ENCODE peak calls at places on chromosome X, in five cellular contexts. G is renal cortical epithelial cell; V is EL; M is brain microvascular endothelial cell; D is stimulated activated naive B cell treated with anti-CD40 and anti-IgM and Interleukin-4, amounts not matched to agents 10 μg/mL and 1 μg/mL and 100 μg/mL, for 72 hours. B is an unnamed sample.

GRCh38 chrX:136158685-136159084 is 11.4 kb downstream of the FHL1 start:
- DNase-seq in G (no peak), V (no peak), M (no peak), D (no peak), B (no peak)

GRCh38 chrX:108126661-108127060 is 35.1 kb downstream of the ATG4A start:
- DNase-seq in G (no peak), V (no peak), M (no peak), D (no peak), B (no peak)

GRCh38 chrX:41100200-41100599 is 15.0 kb downstream of the USP9X start:
- DNase-seq in G (no peak), V (no peak), M (no peak), D (no peak), B (no peak)

GRCh38 chrX:119948381-119948780 is 4.8 kb upstream of the NKAP start:
- DNase-seq in G (no peak), V (no peak), M (no peak), D (no peak), B (no peak)

GRCh38 chrX:154010330-154011087 is 9.2 kb downstream of the IRAK1 start:
- DNase-seq in G (no peak), V (no peak), M (no peak), D (no peak), B (no peak)

GRCh38 chrX:152639426-152639825 is 1.7 kb downstream of the GABRQ start:
- DNase-seq in G (no peak), V (no peak), M (no peak), D (no peak), B (no peak)

GRCh38 chrX:55357236-55357635 is 92.5 kb upstream of the PAGE3 start:
- DNase-seq in G (no peak), V (no peak), M (no peak), D (no peak), B (no peak)

GRCh38 chrX:96611619-96612362 is 72.9 kb upstream of the DIAPH2 start:
- DNase-seq in G (no peak), V (peak; percentile 32), M (peak; percentile 24), D (no peak), B (peak; percentile 13)

GRCh38 chrX:54237014-54237413 is 54.0 kb upstream of the FAM120C start:
- DNase-seq in G (no peak), V (no peak), M (no peak), D (no peak), B (no peak)

GRCh38 chrX:10156199-10157031 is at the start of gene CLCN4:
- DNase-seq in G (peak; percentile 69), V (no peak), M (peak; percentile 11), D (peak; percentile 43), B (peak; percentile 25)

GRCh38 chrX:151009582-151009981 is 26.4 kb downstream of the HMGB3 start:
- DNase-seq in G (no peak), V (no peak), M (no peak), D (no peak), B (no peak)

GRCh38 chrX:115642304-115642703 is 81.3 kb downstream of the PLS3 start:
- DNase-seq in G (no peak), V (no peak), M (no peak), D (no peak), B (no peak)

GRCh38 chrX:24594531-24594930 is 52.6 kb downstream of the PCYT1B start:
- DNase-seq in G (no peak), V (no peak), M (no peak), D (no peak), B (no peak)

GRCh38 chrX:134258202-134258601 is 21.2 kb downstream of the CCDC160 start:
- DNase-seq in G (no peak), V (no peak), M (no peak), D (no peak), B (no peak)

GRCh38 chrX:46686003-46686645 is 72.8 kb downstream of the SLC9A7 start:
- DNase-seq in G (peak; percentile 6), V (peak; percentile 47), M (peak; percentile 38), D (peak; percentile 17), B (peak; percentile 52)